ENCODE peak calls at places on chromosome 13, in five cellular contexts. W, Q, M, B and R are unnamed samples. For H3K4me1, the result is how much of the 10 kb centered on the place peaks cover.

GRCh38 chr13:75480691-75481175 is 1.2 kb downstream of the TBC1D4 start:
- DNase-seq in W (peak), Q (peak), M (peak), B (peak), R (peak)

GRCh38 chr13:97559981-97560380 is 126.0 kb downstream of the RAP2A start:
- DNase-seq in W (no peak), Q (no peak), M (no peak), B (no peak), R (no peak)

GRCh38 chr13:79491715-79492114 is 10.8 kb downstream of the NDFIP2 start:
- DNase-seq in W (peak), Q (no peak), M (no peak), B (no peak), R (no peak)

GRCh38 chr13:27177852-27178251 is 6.2 kb upstream of the USP12 start:
- DNase-seq in W (no peak), Q (no peak), M (no peak), B (no peak), R (no peak)

GRCh38 chr13:76868451-76868850 is 17.8 kb downstream of the KCTD12 start:
- DNase-seq in W (no peak), Q (no peak), M (no peak), B (no peak), R (no peak)

GRCh38 chr13:66207610-66208009 is 1022.5 kb downstream of the PCDH9 start:
- DNase-seq in W (no peak), Q (no peak), M (no peak), B (no peak), R (no peak)

GRCh38 chr13:109989155-109989554 is 202.8 kb upstream of the IRS2 start:
- DNase-seq in W (peak), Q (no peak), M (no peak), B (no peak), R (no peak)

GRCh38 chr13:23384111-23384510 is 49.4 kb downstream of the SACS start:
- DNase-seq in W (peak), Q (no peak), M (no peak), B (no peak), R (no peak)

GRCh38 chr13:75761373-75761772 is 125.2 kb downstream of the LMO7 start:
- DNase-seq in W (no peak), Q (no peak), M (no peak), B (no peak), R (no peak)

GRCh38 chr13:49113526-49114286 is 106.4 kb upstream of the MLNR start:
- DNase-seq in W (peak), Q (no peak), M (no peak), B (no peak), R (no peak)

GRCh38 chr13:29021717-29022116 is 201.6 kb downstream of the MTUS2 start:
- DNase-seq in W (no peak), Q (no peak), M (no peak), B (no peak), R (no peak)

GRCh38 chr13:73505487-73505886 is 446.7 kb downstream of the KLF5 start:
- DNase-seq in W (no peak), Q (no peak), M (no peak), B (no peak), R (no peak)

GRCh38 chr13:100983111-100983510 is 308.5 kb upstream of the TMTC4 start:
- DNase-seq in W (no peak), Q (no peak), M (no peak), B (no peak), R (no peak)

GRCh38 chr13:23629566-23630272 is 59.5 kb downstream of the TNFRSF19 start:
- DNase-seq in W (peak), Q (no peak), M (no peak), B (peak), R (no peak)

GRCh38 chr13:107867701-107868661 is 347.4 kb downstream of the LIG4 start:
- DNase-seq in W (peak), Q (no peak), M (no peak), B (peak), R (no peak)

GRCh38 chr13:94415484-94415883 is 64.0 kb downstream of the DCT start:
- DNase-seq in W (no peak), Q (no peak), M (no peak), B (no peak), R (no peak)

GRCh38 chr13:102757006-102757405 is 16.6 kb downstream of the TEX30 start:
- DNase-seq in W (no peak), Q (no peak), M (no peak), B (no peak), R (no peak)

GRCh38 chr13:42492372-42492920 is 81.5 kb upstream of the TNFSF11 start:
- DNase-seq in W (no peak), Q (no peak), M (no peak), B (no peak), R (no peak)

GRCh38 chr13:39684531-39685137 is 29.2 kb downstream of the COG6 start:
- DNase-seq in W (peak), Q (no peak), M (no peak), B (no peak), R (no peak)

GRCh38 chr13:97194473-97194872 is 27.7 kb upstream of the MBNL2 start:
- DNase-seq in W (peak), Q (no peak), M (no peak), B (no peak), R (no peak)

GRCh38 chr13:30745917-30746686 is 10.8 kb downstream of the ALOX5AP start:
- DNase-seq in W (no peak), Q (peak), M (no peak), B (peak), R (no peak)
- H3K4me1 ChIP-seq in W (under half), Q (under half), M (under half), B (under half), R (under half)

DNA sequence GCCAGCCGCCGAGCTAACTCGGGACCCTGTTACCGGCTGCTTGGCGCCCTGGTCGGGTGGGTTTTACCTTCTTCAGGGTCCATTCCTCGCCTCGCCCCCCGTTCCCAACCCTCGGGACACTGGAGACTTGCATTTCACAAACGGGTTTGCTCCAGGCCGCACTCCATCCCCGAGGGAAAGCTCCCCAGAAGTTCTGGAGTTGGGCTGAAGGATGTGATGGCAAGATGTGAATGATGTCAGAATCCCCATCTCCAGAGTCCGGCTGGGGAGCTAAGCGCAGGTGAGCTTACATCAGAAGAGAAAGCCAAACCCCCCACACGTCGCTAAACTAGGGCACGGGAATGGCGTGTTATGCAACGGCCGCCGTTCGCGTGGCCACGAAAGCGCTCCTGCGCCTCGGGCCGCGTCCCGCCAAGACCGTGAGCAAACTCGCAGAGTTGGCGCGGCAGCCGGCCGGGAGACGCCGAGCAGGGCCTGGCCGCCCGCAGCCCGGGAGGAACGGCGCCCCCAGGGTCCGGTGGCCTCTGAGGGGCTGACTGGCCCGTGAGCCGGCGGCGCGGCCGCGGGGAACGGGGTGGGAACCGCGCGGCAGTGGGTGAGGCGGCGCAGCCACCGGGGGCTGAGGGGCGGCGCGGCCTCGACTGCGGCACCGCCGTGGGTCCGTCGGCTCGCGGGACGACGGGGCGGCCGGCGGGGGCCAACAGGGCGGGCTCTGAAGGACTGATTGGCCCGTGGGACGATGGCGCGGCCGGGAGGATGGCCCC is 1.1 kb downstream of the LATS2 start:
- DNase-seq in W (peak), Q (peak), M (no peak), B (peak), R (no peak)
- H3K27ac ChIP-seq in W (peak), Q (peak), M (peak), B (peak), R (peak)

GRCh38 chr13:114148521-114148855 is 16.1 kb upstream of the RASA3 start:
- DNase-seq in W (no peak), Q (peak), M (no peak), B (peak), R (no peak)

GRCh38 chr13:114147803-114148520 is 15.5 kb upstream of the RASA3 start:
- DNase-seq in W (no peak), Q (no peak), M (no peak), B (no peak), R (no peak)

GRCh38 chr13:114151031-114151430 is 18.6 kb upstream of the RASA3 start:
- DNase-seq in W (no peak), Q (no peak), M (no peak), B (no peak), R (no peak)

GRCh38 chr13:114151565-114152284 is 19.3 kb upstream of the RASA3 start:
- DNase-seq in W (peak), Q (peak), M (no peak), B (peak), R (peak)

GRCh38 chr13:114149774-114150740 is 17.6 kb upstream of the RASA3 start:
- DNase-seq in W (no peak), Q (no peak), M (no peak), B (no peak), R (no peak)
- H3K4me1 ChIP-seq in W (under half), Q (under half), M (under half), B (under half), R (under half)

DNA sequence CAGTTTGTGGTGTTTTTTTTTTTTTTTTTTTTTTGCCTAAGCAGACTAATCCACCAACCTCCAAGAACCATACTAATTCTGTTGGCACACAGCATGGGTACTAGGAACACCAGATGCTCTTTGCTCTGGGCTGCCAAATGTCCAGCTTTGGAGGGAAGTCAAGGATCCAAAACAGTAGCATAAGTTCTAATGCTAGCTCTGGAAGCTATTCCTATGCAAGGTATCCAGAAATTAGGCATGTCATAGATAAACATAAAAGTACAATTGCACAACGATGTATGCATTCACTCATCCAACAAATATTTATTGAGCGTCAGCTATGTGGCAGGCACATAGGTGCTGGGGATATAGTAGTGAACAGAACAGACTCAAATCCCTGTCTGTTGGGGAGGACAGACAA is 64.4 kb upstream of the WDFY2 start:
- DNase-seq in W (peak), Q (no peak), M (no peak), B (no peak), R (no peak)
- H3K27ac ChIP-seq in W (peak), Q (no peak), M (no peak), B (no peak), R (no peak)

GRCh38 chr13:91878491-91878890 is 480.1 kb downstream of the GPC5 start:
- DNase-seq in W (no peak), Q (no peak), M (no peak), B (no peak), R (no peak)
- H3K4me1 ChIP-seq in W (under half), Q (under half), M (under half), B (under half), R (under half)

DNA sequence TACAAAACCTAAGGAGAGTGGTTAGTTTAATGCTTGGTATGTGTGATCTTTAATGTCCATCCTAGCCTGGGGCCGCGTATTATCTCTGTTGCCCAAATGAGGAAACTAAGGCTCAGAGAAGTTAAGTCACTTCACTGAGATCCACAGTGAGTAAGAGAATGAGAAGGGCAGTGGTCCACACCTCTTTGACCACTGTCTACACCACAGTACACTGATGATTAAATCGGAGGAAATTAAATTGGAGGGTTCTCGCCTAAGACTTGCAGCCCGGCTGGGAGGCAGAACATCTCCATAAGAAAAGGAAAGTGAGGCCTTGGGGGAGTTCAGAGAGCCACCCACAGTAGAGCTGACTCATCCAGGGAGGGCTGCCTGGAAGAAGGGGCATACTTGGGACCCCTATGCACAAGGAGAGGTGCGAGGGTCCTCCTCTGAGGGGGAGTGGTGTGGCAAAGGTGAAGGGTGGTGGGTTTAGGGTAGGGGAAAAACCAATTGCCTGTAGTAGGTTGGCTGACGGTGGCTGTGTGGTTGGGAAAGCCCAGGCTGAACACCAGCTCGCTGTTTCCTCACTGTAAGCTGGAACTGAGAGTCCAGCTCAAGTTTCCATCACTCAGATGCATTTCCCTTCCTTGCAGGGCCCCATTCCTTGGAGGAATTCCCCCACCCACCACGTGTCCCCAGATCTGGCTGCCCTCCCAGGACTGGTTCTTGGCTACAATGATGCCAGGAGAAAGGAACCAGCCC is 15.0 kb upstream of the DHRS12 start:
- DNase-seq in W (no peak), Q (no peak), M (no peak), B (no peak), R (no peak)
- H3K27ac ChIP-seq in W (no peak), Q (no peak), M (no peak), B (no peak), R (no peak)

DNA sequence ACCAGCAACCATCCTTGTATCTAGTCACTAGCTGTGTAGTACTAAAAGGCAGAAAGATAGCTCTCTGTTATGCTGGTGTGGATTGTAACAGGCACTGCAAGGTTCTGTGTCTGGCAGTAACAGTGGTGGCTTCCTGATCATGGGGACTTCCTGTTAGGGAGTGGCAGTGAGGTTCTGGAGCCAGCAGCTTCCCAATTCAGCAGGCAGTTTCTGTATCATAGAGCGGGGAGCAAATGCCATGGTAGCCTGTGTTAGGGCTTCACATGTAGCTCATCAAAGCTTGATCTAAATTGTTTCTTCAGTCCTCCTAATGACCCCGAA is 441.2 kb downstream of the DIAPH3 start:
- DNase-seq in W (no peak), Q (no peak), M (no peak), B (no peak), R (no peak)
- H3K4me1 ChIP-seq in W (under half), Q (under half), M (under half), B (under half), R (under half)

DNA sequence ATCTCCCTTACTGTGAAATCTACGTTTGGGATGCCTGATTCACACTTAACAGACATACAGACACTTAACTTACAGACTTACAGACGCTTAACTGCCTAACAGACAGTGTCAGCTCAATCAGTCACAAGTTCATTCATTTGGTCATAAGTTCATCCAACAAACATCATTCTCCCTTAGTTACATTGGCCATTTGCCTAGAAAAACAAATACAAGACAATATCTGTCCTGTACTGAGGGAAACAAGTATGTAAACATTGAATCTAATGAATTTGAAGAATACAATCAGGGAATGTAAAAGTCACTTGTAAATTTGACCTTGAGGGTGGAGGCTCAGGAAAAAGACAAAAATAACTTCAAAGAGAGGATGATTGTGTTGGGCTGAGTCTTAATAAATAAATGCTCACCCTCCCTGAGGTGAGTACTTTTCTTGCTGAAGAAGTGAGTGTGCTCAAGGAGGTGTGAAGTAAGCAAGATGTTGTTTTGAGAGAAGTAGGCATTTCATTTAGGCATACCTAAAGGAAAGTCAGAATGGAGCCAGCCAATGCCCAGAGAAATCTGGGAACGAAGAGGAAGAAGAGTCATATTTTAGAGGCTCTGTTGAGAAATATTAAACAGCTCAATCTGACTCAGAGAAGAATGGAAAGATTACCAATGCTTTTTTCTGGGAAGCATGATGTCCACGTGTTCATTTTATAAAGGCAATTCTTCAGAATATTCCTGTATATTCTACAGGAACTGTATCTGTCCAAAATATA is 958.4 kb upstream of the SLC10A2 start:
- DNase-seq in W (no peak), Q (no peak), M (no peak), B (no peak), R (no peak)
- H3K27ac ChIP-seq in W (no peak), Q (no peak), M (no peak), B (peak), R (no peak)

DNA sequence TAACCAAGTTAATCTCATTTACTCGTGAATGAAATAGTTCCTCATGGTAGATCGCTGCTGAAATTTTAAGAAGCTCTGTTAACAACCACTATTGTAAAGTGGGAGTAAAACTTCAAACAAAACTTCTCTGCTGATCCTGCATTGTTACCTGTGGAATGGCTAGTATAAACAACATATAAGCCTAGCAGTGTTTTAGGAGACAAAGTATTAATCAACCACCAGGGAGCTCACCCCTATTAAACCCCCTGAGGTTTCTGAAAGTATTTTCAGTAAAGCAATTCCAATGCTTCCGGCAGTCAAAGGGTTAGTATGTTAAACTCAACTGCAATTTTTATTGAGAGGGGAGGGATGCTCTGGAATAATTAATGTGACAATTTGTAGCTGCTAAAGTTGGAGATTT is 30.0 kb upstream of the PCDH17 start:
- DNase-seq in W (no peak), Q (no peak), M (no peak), B (no peak), R (no peak)
- H3K4me1 ChIP-seq in W (under half), Q (under half), M (under half), B (under half), R (under half)